ENCODE peak calls at places on chromosome 18, in seven cellular contexts. C is stimulated activated naive CD4-positive, alpha-beta T cell; P is NCI-H510A treated with DMSO at 0.1 percent for 48 hours; Y is left lung; L is thoracic aorta; J is NCI-H460; Q is HAP-1. R is an unnamed sample.

GRCh38 chr18:48539406-48540328 is 836 bp downstream of the CTIF start:
- DNase-seq in Y (peak; percentile 86), L (no peak), Q (peak; percentile 50), P (peak; percentile 8), J (no peak), C (peak; percentile 26), R (peak; percentile 83)

GRCh38 chr18:25223211-25223610 is 128.8 kb downstream of the ZNF521 start:
- DNase-seq in L (no peak), Y (peak; percentile 51), J (no peak), C (no peak), Q (no peak), P (no peak), R (no peak)

GRCh38 chr18:23900979-23901378 is 113.6 kb upstream of the TTC39C start:
- DNase-seq in Q (no peak), C (no peak), J (no peak), P (no peak), L (no peak), Y (no peak), R (peak; percentile 33)

GRCh38 chr18:48942086-48942485 is 8.7 kb downstream of the SMAD7 start:
- DNase-seq in P (no peak), Y (no peak), C (no peak), L (no peak), Q (no peak), J (no peak), R (no peak)

GRCh38 chr18:23259701-23260661 is 124.7 kb downstream of the CABLES1 start:
- DNase-seq in Q (no peak), P (peak; percentile 72), Y (peak; percentile 87), C (no peak), L (peak; percentile 30), J (no peak), R (peak; percentile 90)

GRCh38 chr18:32213693-32214092 is 23.9 kb downstream of the MEP1B start:
- DNase-seq in P (peak; percentile 98), Y (no peak), Q (no peak), L (no peak), C (no peak), J (no peak), R (no peak)

GRCh38 chr18:79406708-79407107 is 11.0 kb downstream of the NFATC1 start:
- DNase-seq in C (no peak), Y (peak; percentile 79), P (no peak), L (no peak), Q (no peak), J (no peak), R (no peak)

GRCh38 chr18:54165450-54165849 is 59.0 kb downstream of the MBD2 start:
- DNase-seq in Y (no peak), C (no peak), L (no peak), P (no peak), Q (no peak), J (no peak), R (no peak)

GRCh38 chr18:21489119-21489750 is 111.3 kb downstream of the ESCO1 start:
- DNase-seq in Q (peak; percentile 35), P (peak; percentile 30), Y (no peak), J (peak; percentile 52), C (no peak), L (no peak), R (peak; percentile 74)

GRCh38 chr18:23136326-23137092 is 1.2 kb downstream of the CABLES1 start:
- DNase-seq in J (no peak), Q (no peak), C (peak; percentile 5), Y (peak; percentile 88), P (no peak), L (no peak), R (peak; percentile 59)

GRCh38 chr18:79614211-79615028 is 65.2 kb upstream of the CTDP1 start:
- DNase-seq in L (no peak), J (no peak), Y (peak; percentile 61), Q (no peak), P (no peak), C (no peak), R (peak; percentile 47)

GRCh38 chr18:3597159-3597977 is 147.4 kb downstream of the TGIF1 start:
- DNase-seq in L (no peak), Q (no peak), C (no peak), Y (no peak), P (peak; percentile 22), J (no peak), R (no peak)

GRCh38 chr18:48631851-48632250 is 93.0 kb downstream of the CTIF start:
- DNase-seq in Q (no peak), P (no peak), J (no peak), L (no peak), Y (no peak), C (no peak), R (no peak)

GRCh38 chr18:32425466-32425865 is 45.2 kb downstream of the GAREM1 start:
- DNase-seq in Y (no peak), Q (peak; percentile 86), L (no peak), P (no peak), C (no peak), J (no peak), R (no peak)

GRCh38 chr18:35713545-35713944 is 132.0 kb downstream of the GALNT1 start:
- DNase-seq in J (no peak), C (no peak), Y (no peak), P (no peak), Q (no peak), L (no peak), R (no peak)

GRCh38 chr18:75362435-75362834 is 65.1 kb downstream of the SMIM21 start:
- DNase-seq in P (peak; percentile 33), J (no peak), Y (no peak), Q (no peak), L (no peak), C (no peak), R (peak; percentile 72)

GRCh38 chr18:59464521-59464920 is 105.5 kb upstream of the LMAN1 start:
- DNase-seq in Q (no peak), C (no peak), L (no peak), Y (no peak), P (no peak), J (no peak), R (no peak)

R was measured in NCI-H146.